ENCODE peak calls at places on chromosomes 11 and 22, in four cellular contexts. G, O, B and Z are unnamed samples.

GRCh38 chr11:75589933-75590332 is 27.9 kb downstream of the SERPINH1 start:
- DNase-seq in G (no peak), O (no peak), B (no peak), Z (no peak)

GRCh38 chr11:5267033-5267563 is 2.6 kb downstream of the HBE1 start:
- DNase-seq in G (no peak), O (no peak), B (no peak), Z (no peak)

GRCh38 chr11:30128269-30128932 is 102.4 kb upstream of the FSHB start:
- DNase-seq in G (peak), O (peak), B (peak), Z (no peak)

GRCh38 chr11:67287355-67288197 is 1.5 kb upstream of the ANKRD13D start:
- DNase-seq in G (no peak), O (no peak), B (no peak), Z (no peak)

GRCh38 chr22:49159711-49160110 is 668.0 kb downstream of the BRD1 start:
- DNase-seq in G (no peak), O (no peak), B (no peak), Z (no peak)

GRCh38 chr11:120707098-120707497 is 195.6 kb downstream of the GRIK4 start:
- DNase-seq in G (no peak), O (no peak), B (no peak), Z (no peak)

GRCh38 chr11:124920870-124921609 is 2.0 kb downstream of the HEPN1 start:
- DNase-seq in G (peak), O (peak), B (peak), Z (no peak)

GRCh38 chr11:119741369-119742262 is 12.6 kb upstream of the NECTIN1 start:
- DNase-seq in G (peak), O (peak), B (peak), Z (peak)

GRCh38 chr11:2772544-2773031 is 72.8 kb upstream of the KCNQ1OT1 start:
- DNase-seq in G (no peak), O (no peak), B (no peak), Z (peak)

GRCh38 chr22:49925525-49926128 is 7.2 kb downstream of the CRELD2 start:
- DNase-seq in G (no peak), O (no peak), B (no peak), Z (peak)

GRCh38 chr22:40721266-40721665 is 42.0 kb downstream of the MCHR1 start:
- DNase-seq in G (peak), O (peak), B (peak), Z (no peak)
- TF ChIP-seq EZH2phosphoT487 in G (no peak), O (no peak), B (no peak), Z (no peak)

DNA sequence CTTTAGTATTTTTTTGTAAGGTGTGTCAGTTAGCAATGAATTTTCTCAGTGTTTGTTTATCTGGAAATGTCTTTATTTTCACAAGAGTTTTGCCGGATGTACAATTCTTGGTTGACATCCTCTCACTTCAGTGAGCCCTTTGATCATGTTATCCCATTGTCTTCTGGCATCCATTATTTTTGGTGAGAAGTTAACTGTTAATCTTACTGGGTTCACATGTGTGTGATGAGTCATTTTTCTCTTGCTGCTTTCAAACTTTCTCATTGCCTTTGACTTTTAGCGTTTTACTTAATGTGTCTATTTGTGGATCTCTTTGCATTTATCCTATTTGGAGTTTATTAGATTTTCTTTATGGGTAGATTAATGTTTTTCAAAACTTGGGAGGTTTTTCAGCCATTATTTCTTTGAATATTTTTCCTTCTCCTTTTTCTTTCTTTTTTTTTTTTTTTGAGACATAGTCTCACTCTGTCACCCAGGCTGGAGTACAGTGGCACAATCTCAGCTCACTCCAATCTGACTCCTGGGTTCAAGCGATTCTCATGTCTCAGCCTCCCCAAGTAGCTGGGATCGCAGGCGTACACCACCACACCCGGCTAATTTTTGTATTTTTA is 100.5 kb upstream of the RRM1 start:
- DNase-seq in G (no peak), O (no peak), B (no peak), Z (no peak)
- TF ChIP-seq EZH2phosphoT487 in G (no peak), O (no peak), B (no peak), Z (no peak)

GRCh38 chr11:57469268-57469667 is 8.9 kb downstream of the RTN4RL2 start:
- DNase-seq in G (no peak), O (no peak), B (no peak), Z (no peak)

GRCh38 chr11:57464343-57465181 is 4.2 kb downstream of the RTN4RL2 start:
- DNase-seq in G (peak), O (peak), B (no peak), Z (no peak)

GRCh38 chr11:57468276-57468675 is 7.9 kb downstream of the RTN4RL2 start:
- DNase-seq in G (no peak), O (no peak), B (no peak), Z (no peak)

GRCh38 chr11:57466680-57467079 is 6.4 kb downstream of the RTN4RL2 start:
- DNase-seq in G (no peak), O (no peak), B (no peak), Z (no peak)

DNA sequence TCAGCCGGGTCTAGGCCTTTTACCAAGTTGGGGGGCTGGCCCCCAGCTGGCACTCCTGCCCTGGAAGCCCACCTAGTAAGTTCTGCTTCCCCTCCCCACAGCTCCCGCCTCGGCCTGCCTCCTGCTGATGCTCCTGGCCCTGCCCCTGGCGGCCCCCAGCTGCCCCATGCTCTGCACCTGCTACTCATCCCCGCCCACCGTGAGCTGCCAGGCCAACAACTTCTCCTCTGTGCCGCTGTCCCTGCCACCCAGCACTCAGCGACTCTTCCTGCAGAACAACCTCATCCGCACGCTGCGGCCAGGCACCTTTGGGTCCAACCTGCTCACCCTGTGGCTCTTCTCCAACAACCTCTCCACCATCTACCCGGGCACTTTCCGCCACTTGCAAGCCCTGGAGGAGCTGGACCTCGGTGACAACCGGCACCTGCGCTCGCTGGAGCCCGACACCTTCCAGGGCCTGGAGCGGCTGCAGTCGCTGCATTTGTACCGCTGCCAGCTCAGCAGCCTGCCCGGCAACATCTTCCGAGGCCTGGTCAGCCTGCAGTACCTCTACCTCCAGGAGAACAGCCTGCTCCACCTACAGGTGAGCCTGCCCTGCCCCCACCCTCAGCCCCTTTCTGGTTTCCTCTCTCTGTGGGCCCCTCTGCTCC is 7.3 kb downstream of the RTN4RL2 start:
- DNase-seq in G (no peak), O (peak), B (no peak), Z (no peak)
- TF ChIP-seq EZH2phosphoT487 in G (no peak), O (no peak), B (no peak), Z (no peak)

GRCh38 chr11:62778441-62778840 is 7.2 kb downstream of the TAF6L start:
- DNase-seq in G (no peak), O (no peak), B (no peak), Z (no peak)

GRCh38 chr11:62771144-62772021 is at the start of gene TAF6L:
- DNase-seq in G (peak), O (peak), B (peak), Z (peak)

GRCh38 chr11:62774407-62774806 is 3.2 kb downstream of the TAF6L start:
- DNase-seq in G (no peak), O (no peak), B (no peak), Z (no peak)

GRCh38 chr11:62777389-62777788 is 6.2 kb downstream of the TAF6L start:
- DNase-seq in G (no peak), O (no peak), B (no peak), Z (no peak)

GRCh38 chr11:62775646-62776045 is 4.5 kb downstream of the TAF6L start:
- DNase-seq in G (no peak), O (no peak), B (no peak), Z (no peak)
- TF ChIP-seq EZH2phosphoT487 in G (no peak), O (no peak), B (no peak), Z (no peak)

DNA sequence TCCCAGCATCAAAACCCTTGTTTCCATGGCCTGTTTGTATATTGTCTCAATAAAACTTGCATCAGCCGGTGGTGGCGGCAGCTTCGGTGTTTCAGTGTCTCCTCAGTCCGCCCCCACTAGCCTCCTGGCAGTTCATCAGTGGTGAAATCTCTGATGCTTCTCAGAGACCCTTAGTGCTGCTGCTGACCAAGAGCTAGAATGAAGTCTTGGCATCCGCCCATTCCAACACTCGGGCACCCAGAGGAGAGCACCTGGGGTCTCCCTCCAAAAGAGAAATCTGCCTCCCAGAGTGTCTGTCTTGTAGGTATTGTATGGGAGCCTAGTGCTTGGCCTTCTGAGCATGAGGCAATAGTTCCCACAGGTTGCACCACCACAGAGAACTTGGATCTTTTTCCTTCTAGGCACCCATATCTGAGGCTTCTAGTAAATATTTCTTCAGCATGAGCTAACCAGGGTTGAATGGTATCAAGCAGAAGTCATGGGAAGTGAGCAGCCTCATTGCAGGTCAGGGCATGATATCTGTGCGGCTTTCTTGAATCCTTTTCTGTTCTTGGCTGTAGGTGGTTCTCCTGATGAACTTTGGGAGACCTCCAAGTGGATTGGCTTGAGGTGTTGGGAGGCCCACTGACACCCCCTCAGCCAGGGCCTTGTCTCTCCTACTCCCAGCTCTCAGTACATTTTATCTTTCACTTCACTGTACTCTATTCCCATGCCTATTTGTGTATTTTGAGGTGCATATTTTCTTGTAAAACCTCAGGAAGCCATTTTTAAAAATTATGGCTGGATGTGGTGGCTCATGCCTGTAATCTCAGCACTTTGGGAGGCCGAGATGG is 13.2 kb upstream of the AIFM3 start:
- DNase-seq in G (no peak), O (no peak), B (peak), Z (no peak)
- TF ChIP-seq EZH2phosphoT487 in G (no peak), O (no peak), B (no peak), Z (no peak)